ENCODE peak calls at places on chromosomes 4 and X, in five cellular contexts. Z is GM03348, S is NCI-H510A, U is HFF-Myc, V is Kasumi-1. C is an unnamed sample.
A peak's percentile ranks its signal among the peaks of the same experiment; 100 is the strongest.

GRCh38 chr4:32789026-32789608 is 2068.9 kb downstream of the PCDH7 start:
- DNase-seq in Z (no peak), S (no peak), U (no peak), V (no peak), C (no peak)

GRCh38 chr4:829761-830655 is 4.1 kb upstream of the CPLX1 start:
- DNase-seq in Z (no peak), S (no peak), U (no peak), V (no peak), C (no peak)

GRCh38 chr4:137531951-137532868 is at the start of gene PCDH18:
- DNase-seq in Z (peak; percentile 88), S (no peak), U (peak; percentile 100), V (no peak), C (peak; percentile 85)

GRCh38 chrX:154742623-154743022 is 8.3 kb downstream of the GAB3 start:
- DNase-seq in Z (no peak), S (no peak), U (no peak), V (no peak), C (no peak)

GRCh38 chrX:64394874-64395567 is at the start of gene MTMR8:
- DNase-seq in Z (peak; percentile 2), S (peak; percentile 74), U (no peak), V (peak; percentile 70), C (peak; percentile 54)

GRCh38 chr4:68594678-68595077 is 18.6 kb upstream of the UGT2B17 start:
- DNase-seq in Z (no peak), S (no peak), U (no peak), V (no peak), C (no peak)

GRCh38 chrX:77389891-77390290 is 57.3 kb upstream of the FGF16 start:
- DNase-seq in Z (no peak), S (no peak), U (no peak), V (no peak), C (no peak)

GRCh38 chr4:61532324-61532723 is 332.2 kb downstream of the ADGRL3 start:
- DNase-seq in Z (no peak), S (no peak), U (no peak), V (no peak), C (no peak)

GRCh38 chr4:159358226-159358625 is 255.3 kb downstream of the RAPGEF2 start:
- DNase-seq in Z (peak; percentile 82), S (no peak), U (peak; percentile 10), V (no peak), C (no peak)

GRCh38 chrX:42602566-42602965 is 175.4 kb downstream of the PPP1R2C start:
- DNase-seq in Z (no peak), S (no peak), U (no peak), V (no peak), C (no peak)

GRCh38 chr4:35175894-35176293 is 1068.4 kb downstream of the ARAP2 start:
- DNase-seq in Z (no peak), S (no peak), U (no peak), V (no peak), C (no peak)

GRCh38 chr4:118352843-118353373 is at the start of gene PRSS12:
- DNase-seq in Z (peak; percentile 92), S (peak; percentile 47), U (peak; percentile 51), V (peak; percentile 38), C (no peak)

GRCh38 chr4:150938417-150938816 is 76.7 kb downstream of the LRBA start:
- DNase-seq in Z (no peak), S (no peak), U (no peak), V (no peak), C (peak; percentile 56)

GRCh38 chr4:88230953-88231835 is 53.2 kb downstream of the PPM1K start:
- DNase-seq in Z (peak; percentile 51), S (no peak), U (no peak), V (no peak), C (no peak)

GRCh38 chr4:136088231-136088630 is 1444.1 kb downstream of the PCDH18 start:
- DNase-seq in Z (no peak), S (no peak), U (no peak), V (no peak), C (no peak)

GRCh38 chr4:77773101-77773500 is 46.1 kb downstream of the CNOT6L start:
- DNase-seq in Z (peak; percentile 7), S (no peak), U (no peak), V (no peak), C (no peak)

C was measured in iPS DF 19.7.